ENCODE peak calls at places on chromosomes 2 and 18, in four cellular contexts. J is HepG2, D is K562, B is GM12878. T is an unnamed sample.

GRCh38 chr2:171490577-171490976 is 31.7 kb upstream of the CYBRD1 start:
- DNase-seq in D (no peak), J (no peak), B (no peak), T (peak)

GRCh38 chr2:72210470-72210869 is 62.8 kb upstream of the CYP26B1 start:
- DNase-seq in D (no peak), B (no peak), J (no peak), T (peak)

GRCh38 chr2:9757430-9758287 is 85.6 kb upstream of the TAF1B start:
- DNase-seq in D (no peak), B (no peak), J (no peak), T (no peak)

GRCh38 chr2:109335586-109336266 is 206.7 kb downstream of the SH3RF3 start:
- DNase-seq in B (no peak), D (no peak), J (no peak), T (no peak)

GRCh38 chr2:105797298-105797819 is 52.6 kb downstream of the NCK2 start:
- DNase-seq in J (peak), B (peak), D (no peak), T (no peak)

GRCh38 chr2:197556456-197556855 is 40.6 kb downstream of the MOB4 start:
- DNase-seq in B (no peak), J (no peak), D (no peak), T (peak)

GRCh38 chr18:52499646-52500045 is 159.6 kb downstream of the DCC start:
- DNase-seq in D (no peak), J (peak), B (no peak), T (peak)

GRCh38 chr2:73092146-73092783 is 20.5 kb downstream of the RAB11FIP5 start:
- DNase-seq in B (no peak), J (peak), D (no peak), T (no peak)

GRCh38 chr2:60230596-60230995 is 322.9 kb downstream of the BCL11A start:
- DNase-seq in B (no peak), D (no peak), J (no peak), T (no peak)

GRCh38 chr2:210233487-210233886 is 8.2 kb upstream of the ACADL start:
- DNase-seq in J (no peak), B (no peak), D (no peak), T (no peak)

GRCh38 chr2:4002841-4003403 is 299.5 kb downstream of the DCDC2C start:
- DNase-seq in D (no peak), J (no peak), B (no peak), T (no peak)

GRCh38 chr2:152453129-152453642 is 118.2 kb downstream of the FMNL2 start:
- DNase-seq in B (no peak), J (peak), D (no peak), T (no peak)

GRCh38 chr2:232026941-232027340 is 65.4 kb downstream of the DIS3L2 start:
- DNase-seq in D (no peak), J (no peak), B (peak), T (no peak)

GRCh38 chr18:79815657-79816056 is 17.9 kb downstream of the KCNG2 start:
- DNase-seq in J (no peak), D (no peak), B (no peak), T (no peak)

GRCh38 chr2:160927335-160927734 is 232.9 kb upstream of the TANK start:
- DNase-seq in B (no peak), J (no peak), D (no peak), T (no peak)

GRCh38 chr2:211114826-211115450 is 558.5 kb downstream of the CPS1 start:
- DNase-seq in D (no peak), B (no peak), J (no peak), T (no peak)

GRCh38 chr2:37436324-37436723 is 91.9 kb downstream of the QPCT start:
- DNase-seq in J (no peak), B (no peak), D (no peak), T (no peak)

GRCh38 chr2:228079194-228079593 is 102.3 kb downstream of the SPHKAP start:
- DNase-seq in J (no peak), D (no peak), B (no peak), T (no peak)

GRCh38 chr2:169716938-169717690 is 16.5 kb upstream of the KLHL23 start:
- DNase-seq in J (peak), D (no peak), B (no peak), T (no peak)

GRCh38 chr2:112136081-112136480 is 2.1 kb upstream of the FBLN7 start:
- DNase-seq in B (no peak), J (no peak), D (no peak), T (no peak)

GRCh38 chr2:10014418-10015190 is 28.7 kb upstream of the KLF11 start:
- DNase-seq in B (no peak), D (no peak), J (no peak), T (no peak)

GRCh38 chr18:60943297-60943696 is 389.9 kb upstream of the CDH20 start:
- DNase-seq in J (no peak), B (no peak), D (no peak), T (no peak)

GRCh38 chr2:114119846-114120348 is 230.0 kb downstream of the ACTR3 start:
- DNase-seq in D (peak), B (no peak), J (no peak), T (no peak)

GRCh38 chr18:58205087-58205779 is 161.2 kb downstream of the NEDD4L start:
- DNase-seq in D (no peak), J (no peak), B (no peak), T (no peak)

GRCh38 chr2:74077636-74078035 is 70.1 kb downstream of the BOLA3 start:
- DNase-seq in B (no peak), D (peak), J (no peak), T (no peak)

GRCh38 chr18:61282926-61283325 is 50.3 kb upstream of the CDH20 start:
- DNase-seq in D (no peak), J (no peak), B (no peak), T (no peak)

GRCh38 chr18:11392292-11392691 is 217.1 kb upstream of the SLC35G4 start:
- DNase-seq in J (no peak), D (peak), B (no peak), T (no peak)

GRCh38 chr2:152418688-152419087 is 83.7 kb downstream of the FMNL2 start:
- DNase-seq in D (no peak), J (no peak), B (no peak), T (no peak)

GRCh38 chr2:216620806-216621205 is 12.4 kb upstream of the IGFBP2 start:
- DNase-seq in B (no peak), D (no peak), J (no peak), T (no peak)

GRCh38 chr2:131542438-131543384 is 15.0 kb downstream of the CCDC74A start:
- DNase-seq in D (no peak), B (no peak), J (no peak), T (no peak)

GRCh38 chr2:37683926-37684780 is 12.7 kb upstream of the CDC42EP3 start:
- DNase-seq in J (no peak), D (no peak), B (no peak), T (no peak)

GRCh38 chr18:76687271-76688006 is 134.9 kb upstream of the ZNF236 start:
- DNase-seq in D (no peak), B (no peak), J (no peak), T (no peak)

GRCh38 chr2:111624401-111625156 is 259.4 kb downstream of the ANAPC1 start:
- DNase-seq in D (no peak), J (peak), B (no peak), T (peak)

GRCh38 chr2:96157649-96158553 is 12.7 kb upstream of the DUSP2 start:
- DNase-seq in J (no peak), D (peak), B (peak), T (no peak)

GRCh38 chr2:28544915-28545589 is 49.2 kb downstream of the PLB1 start:
- DNase-seq in D (no peak), J (peak), B (no peak), T (no peak)

GRCh38 chr2:159183346-159183745 is 103.2 kb downstream of the WDSUB1 start:
- DNase-seq in B (no peak), J (no peak), D (no peak), T (no peak)

GRCh38 chr2:232689152-232689910 is 7.8 kb upstream of the GIGYF2 start:
- DNase-seq in J (no peak), D (no peak), B (no peak), T (no peak)

GRCh38 chr2:239306274-239307220 is 94.3 kb downstream of the HDAC4 start:
- DNase-seq in D (no peak), B (no peak), J (no peak), T (no peak)

GRCh38 chr2:8583400-8584173 is 98.3 kb upstream of the ID2 start:
- DNase-seq in D (peak), B (peak), J (peak), T (no peak)

GRCh38 chr18:63788447-63789096 is 13.4 kb downstream of the SERPINB7 start:
- DNase-seq in B (no peak), J (no peak), D (no peak), T (peak)

GRCh38 chr2:68193144-68193543 is 35.5 kb downstream of the PNO1 start:
- DNase-seq in J (no peak), D (no peak), B (no peak), T (no peak)

GRCh38 chr2:68193774-68194372 is 36.2 kb downstream of the PNO1 start:
- DNase-seq in J (no peak), D (no peak), B (no peak), T (peak)

GRCh38 chr2:68188831-68189230 is 31.1 kb downstream of the PNO1 start:
- DNase-seq in D (no peak), J (no peak), B (no peak), T (no peak)

GRCh38 chr2:68187329-68187728 is 29.6 kb downstream of the PNO1 start:
- DNase-seq in J (no peak), B (no peak), D (no peak), T (no peak)

GRCh38 chr2:68190991-68191731 is 33.5 kb downstream of the PNO1 start:
- DNase-seq in J (peak), D (no peak), B (no peak), T (peak)
- TF ChIP-seq HDAC2 in J (no peak), D (no peak), B (no peak), T (no peak)

GRCh38 chr2:21303876-21304275 is 180.1 kb downstream of the TDRD15 start:
- DNase-seq in J (no peak), D (no peak), B (no peak), T (no peak)

GRCh38 chr2:21305581-21305980 is 181.8 kb downstream of the TDRD15 start:
- DNase-seq in J (no peak), B (no peak), D (no peak), T (no peak)

GRCh38 chr2:21306235-21306634 is 182.5 kb downstream of the TDRD15 start:
- DNase-seq in J (no peak), B (no peak), D (no peak), T (no peak)

GRCh38 chr2:21307037-21307436 is 183.3 kb downstream of the TDRD15 start:
- DNase-seq in D (no peak), B (no peak), J (no peak), T (no peak)

DNA sequence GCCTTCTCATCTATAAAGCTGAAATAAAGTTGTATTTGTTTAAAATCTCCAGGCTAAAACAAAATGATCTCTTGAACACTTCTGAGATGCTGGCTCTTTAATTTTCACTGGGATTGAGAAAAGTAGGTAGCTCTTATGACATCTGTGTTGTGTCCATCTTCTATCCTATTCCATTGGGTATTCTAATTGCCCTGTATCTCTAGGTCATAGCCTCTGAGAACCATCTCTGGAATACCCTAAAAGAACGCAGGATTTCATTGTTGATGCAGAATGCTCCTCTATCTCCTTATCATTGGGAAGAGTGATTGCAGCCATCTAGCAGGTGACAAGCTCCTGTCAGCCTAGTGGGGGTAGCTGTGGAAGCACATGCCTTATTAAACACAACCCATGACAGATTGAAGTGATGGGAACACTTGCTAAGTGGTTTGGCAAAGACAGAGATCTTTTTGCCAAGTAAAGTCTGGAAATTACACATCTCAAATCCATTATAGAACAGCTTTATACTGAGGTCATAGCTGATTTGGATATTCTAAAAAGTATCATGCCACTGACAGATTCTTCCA is 178.2 kb downstream of the TDRD15 start:
- DNase-seq in B (no peak), J (no peak), D (no peak), T (no peak)
- TF ChIP-seq REST in B (no peak), J (no peak), D (no peak), T (no peak)

GRCh38 chr2:116761864-116762263 is 1052.6 kb upstream of the DDX18 start:
- DNase-seq in B (no peak), J (no peak), D (no peak), T (no peak)
- TF ChIP-seq HDAC2 in B (no peak), J (no peak), D (no peak), T (no peak)

GRCh38 chr2:135586148-135586547 is 54.9 kb downstream of the R3HDM1 start:
- DNase-seq in B (no peak), J (no peak), D (no peak), T (no peak)
- TF ChIP-seq REST in B (no peak), J (no peak), D (no peak), T (no peak)

DNA sequence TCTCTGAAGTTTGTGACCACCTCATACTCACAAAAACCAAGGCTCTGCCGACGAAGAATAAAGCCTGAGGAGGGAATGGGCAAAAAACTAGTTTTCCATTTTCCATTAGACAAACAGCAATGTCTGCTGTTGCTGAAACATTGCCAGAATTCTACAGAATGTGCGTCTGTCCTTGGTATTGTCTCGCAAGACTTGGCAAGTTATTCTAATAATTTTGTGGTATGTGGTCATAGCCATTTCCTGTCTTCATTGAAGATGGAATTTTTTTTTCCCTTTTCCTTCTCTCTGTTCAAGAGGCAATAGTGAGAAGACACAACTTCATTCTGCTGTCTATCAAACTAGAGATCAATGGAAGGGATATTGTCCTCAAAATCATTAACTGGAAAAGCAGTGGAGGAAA is 296.1 kb downstream of the RND3 start:
- DNase-seq in D (no peak), J (no peak), B (no peak), T (no peak)
- TF ChIP-seq HDAC2 in D (no peak), J (no peak), B (no peak), T (no peak)

GRCh38 chr2:68250652-68251186 is 1.6 kb downstream of the PPP3R1 start:
- DNase-seq in D (no peak), B (no peak), J (no peak), T (no peak)

GRCh38 chr2:68251187-68251854 is 1.0 kb downstream of the PPP3R1 start:
- DNase-seq in J (peak), B (peak), D (peak), T (peak)

GRCh38 chr2:68251855-68252406 is 401 bp downstream of the PPP3R1 start:
- DNase-seq in B (no peak), D (peak), J (no peak), T (no peak)

GRCh38 chr2:68253211-68254068 is 1.1 kb upstream of the PPP3R1 start:
- DNase-seq in B (no peak), J (peak), D (peak), T (no peak)

DNA sequence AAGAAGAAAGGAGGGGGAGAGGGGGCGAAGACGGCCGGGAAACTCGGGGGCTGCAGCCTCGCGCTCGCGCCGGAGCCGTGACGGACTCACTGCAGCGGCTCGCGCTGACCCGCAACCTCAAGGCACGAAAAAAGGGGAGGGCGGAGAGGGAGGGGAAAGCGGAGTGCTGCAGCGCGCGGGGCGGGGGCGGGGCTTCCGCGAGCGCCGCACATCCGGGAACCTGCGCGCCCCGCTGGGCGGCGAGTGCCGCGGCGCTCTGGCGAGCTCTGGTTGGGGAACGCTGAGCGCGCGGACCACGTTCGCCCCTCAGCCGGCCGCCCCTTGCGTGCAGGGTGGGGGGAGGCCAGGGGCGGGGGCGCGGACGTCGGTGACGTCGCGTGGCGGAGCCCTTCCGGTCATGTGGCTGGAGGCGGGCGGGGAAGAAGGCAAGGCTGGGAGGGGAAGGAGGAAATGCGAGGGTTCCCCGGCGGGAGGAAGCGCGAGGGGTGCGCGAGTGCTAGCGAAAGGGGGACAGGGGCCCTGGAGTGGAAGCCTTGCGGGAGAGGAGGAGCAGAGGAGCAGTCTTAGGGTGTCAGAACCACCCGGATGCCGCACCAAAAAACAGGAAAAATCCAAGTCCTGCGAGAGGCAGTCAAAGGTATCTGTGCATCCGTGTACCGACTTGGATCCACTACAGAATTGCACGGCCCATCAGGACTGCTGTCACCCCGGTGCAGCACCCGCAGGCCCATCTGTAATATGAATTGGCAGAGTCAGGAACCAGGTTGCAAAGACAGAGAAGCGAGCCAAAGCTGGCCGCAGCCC is at the start of gene PPP3R1:
- DNase-seq in J (peak), B (peak), D (peak), T (peak)
- TF ChIP-seq REST in J (no peak), B (no peak), D (no peak), T (peak)

GRCh38 chr2:2910259-2910658 is 467.4 kb downstream of the EIPR1 start:
- DNase-seq in J (no peak), D (no peak), B (no peak), T (no peak)

GRCh38 chr2:2912731-2913130 is 464.9 kb downstream of the EIPR1 start:
- DNase-seq in B (no peak), D (no peak), J (no peak), T (no peak)

GRCh38 chr2:2916621-2917020 is 461.0 kb downstream of the EIPR1 start:
- DNase-seq in D (no peak), B (no peak), J (no peak), T (no peak)

GRCh38 chr2:2913601-2914120 is 464.0 kb downstream of the EIPR1 start:
- DNase-seq in B (no peak), J (no peak), D (no peak), T (no peak)

DNA sequence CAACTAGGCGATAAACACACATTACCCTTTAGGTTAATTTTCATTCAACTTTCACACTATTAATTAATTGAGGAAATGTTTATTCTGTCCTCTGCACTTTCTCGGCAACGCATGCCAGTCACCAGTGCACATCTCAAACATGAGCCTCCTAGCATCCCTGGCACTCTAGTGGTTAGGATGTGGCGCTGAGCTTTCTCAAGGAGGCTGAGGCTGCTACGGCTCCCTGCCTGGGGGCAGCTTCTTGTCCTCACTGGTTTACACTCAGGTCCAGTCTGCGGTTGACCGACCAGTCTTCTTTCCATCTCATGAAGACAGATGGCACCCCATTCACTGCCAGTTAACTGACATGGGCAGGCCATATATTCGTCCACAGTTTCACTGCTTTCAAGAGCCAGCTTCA is 463.4 kb downstream of the EIPR1 start:
- DNase-seq in B (no peak), J (no peak), D (no peak), T (no peak)
- TF ChIP-seq HDAC2 in B (no peak), J (no peak), D (no peak), T (no peak)

DNA sequence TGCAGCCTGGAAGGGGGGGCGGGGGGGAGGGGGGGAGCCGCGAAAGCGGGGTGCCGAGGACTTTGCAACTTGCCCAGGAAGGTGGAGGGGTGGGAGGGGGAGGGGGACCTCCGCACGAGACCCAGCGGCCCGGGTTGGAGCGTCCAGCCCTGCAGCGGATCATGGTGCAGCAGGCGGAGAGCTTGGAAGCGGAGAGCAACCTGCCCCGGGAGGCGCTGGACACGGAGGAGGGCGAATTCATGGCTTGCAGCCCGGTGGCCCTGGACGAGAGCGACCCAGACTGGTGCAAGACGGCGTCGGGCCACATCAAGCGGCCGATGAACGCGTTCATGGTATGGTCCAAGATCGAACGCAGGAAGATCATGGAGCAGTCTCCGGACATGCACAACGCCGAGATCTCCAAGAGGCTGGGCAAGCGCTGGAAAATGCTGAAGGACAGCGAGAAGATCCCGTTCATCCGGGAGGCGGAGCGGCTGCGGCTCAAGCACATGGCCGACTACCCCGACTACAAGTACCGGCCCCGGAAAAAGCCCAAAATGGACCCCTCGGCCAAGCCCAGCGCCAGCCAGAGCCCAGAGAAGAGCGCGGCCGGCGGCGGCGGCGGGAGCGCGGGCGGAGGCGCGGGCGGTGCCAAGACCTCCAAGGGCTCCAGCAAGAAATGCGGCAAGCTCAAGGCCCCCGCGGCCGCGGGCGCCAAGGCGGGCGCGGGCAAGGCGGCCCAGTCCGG is 540 bp downstream of the SOX11 start:
- DNase-seq in J (no peak), D (no peak), B (no peak), T (peak)
- TF ChIP-seq REST in J (no peak), D (no peak), B (no peak), T (no peak)